ENCODE peak calls at places on chromosome 5, in seven cellular contexts. T is NCI-H226; M is SK-N-DZ; Q is NCI-H1417; A is GM04504; X is stimulated activated CD8-positive, alpha-beta memory T cell treated with anti-CD3 and anti-CD28 coated beads, Interleukin-4, amount 100 ng/mL, for 24 hours; L is choroid plexus epithelial cell. B is an unnamed sample.

GRCh38 chr5:1654786-1655495 is 131.2 kb upstream of the LPCAT1 start:
- DNase-seq in T (no peak), M (no peak), Q (no peak), A (no peak), X (no peak), L (no peak), B (no peak)

GRCh38 chr5:9301200-9301599 is 244.7 kb downstream of the SEMA5A start:
- DNase-seq in T (peak; percentile 66), M (no peak), Q (no peak), A (no peak), X (no peak), L (no peak), B (no peak)

GRCh38 chr5:66494437-66494836 is 101.8 kb upstream of the MAST4 start:
- DNase-seq in T (no peak), M (no peak), Q (no peak), A (no peak), X (no peak), L (no peak), B (no peak)

GRCh38 chr5:62197697-62198096 is 108.3 kb upstream of the KIF2A start:
- DNase-seq in T (no peak), M (no peak), Q (peak; percentile 2), A (no peak), X (no peak), L (no peak), B (no peak)

GRCh38 chr5:61178702-61179101 is 16.4 kb upstream of the SMIM15 start:
- DNase-seq in T (no peak), M (no peak), Q (no peak), A (no peak), X (no peak), L (no peak), B (no peak)

GRCh38 chr5:73673161-73673591 is 47.2 kb downstream of the ARHGEF28 start:
- DNase-seq in T (peak; percentile 82), M (no peak), Q (no peak), A (peak; percentile 41), X (no peak), L (peak; percentile 93), B (no peak)

GRCh38 chr5:126395198-126395597 is 28.0 kb upstream of the GRAMD2B start:
- DNase-seq in T (peak; percentile 64), M (no peak), Q (no peak), A (no peak), X (no peak), L (peak; percentile 97), B (no peak)

GRCh38 chr5:63963080-63963735 is 963 bp upstream of the HTR1A start:
- DNase-seq in T (peak; percentile 19), M (peak; percentile 55), Q (peak; percentile 45), A (no peak), X (no peak), L (peak; percentile 85), B (peak; percentile 61)

GRCh38 chr5:107063511-107063910 is 607.2 kb downstream of the EFNA5 start:
- DNase-seq in T (peak; percentile 30), M (no peak), Q (no peak), A (no peak), X (no peak), L (peak; percentile 4), B (no peak)

B was measured in progenitor cell of endocrine pancreas.